ENCODE peak calls at places on chromosomes 16 and 17, in six cellular contexts. H, T, A, M, S and Y are unnamed samples.
A peak's percentile ranks its signal among the peaks of the same experiment; 100 is the strongest.

GRCh38 chr17:43471801-43472200 is 12.0 kb upstream of the DHX8 start:
- DNase-seq in H (no peak), T (peak; percentile 42), A (no peak), M (no peak), S (no peak), Y (no peak)

GRCh38 chr17:77174928-77175720 is 34.4 kb downstream of the SEC14L1 start:
- DNase-seq in H (no peak), T (no peak), A (no peak), M (no peak), S (no peak), Y (no peak)

GRCh38 chr17:71521724-71522123 is 599.1 kb upstream of the SOX9 start:
- DNase-seq in H (no peak), T (no peak), A (no peak), M (no peak), S (no peak), Y (no peak)

GRCh38 chr16:17743578-17743977 is 272.8 kb upstream of the XYLT1 start:
- DNase-seq in H (peak; percentile 40), T (no peak), A (no peak), M (no peak), S (no peak), Y (no peak)

GRCh38 chr16:87161822-87162676 is 155.1 kb downstream of the C16orf95 start:
- DNase-seq in H (no peak), T (no peak), A (no peak), M (no peak), S (no peak), Y (no peak)

GRCh38 chr17:4520881-4521600 is 22.4 kb downstream of the SPNS2 start:
- DNase-seq in H (no peak), T (peak; percentile 54), A (peak; percentile 80), M (no peak), S (no peak), Y (no peak)

GRCh38 chr16:85554114-85554790 is 58.9 kb upstream of the GSE1 start:
- DNase-seq in H (no peak), T (peak; percentile 80), A (peak; percentile 89), M (peak; percentile 78), S (no peak), Y (peak; percentile 86)

GRCh38 chr17:7014995-7015586 is 2.7 kb downstream of the RNASEK start:
- DNase-seq in H (no peak), T (peak; percentile 66), A (no peak), M (peak; percentile 29), S (no peak), Y (peak; percentile 93)

GRCh38 chr16:77946834-77947233 is 75.5 kb upstream of the CLEC3A start:
- DNase-seq in H (no peak), T (peak; percentile 14), A (no peak), M (no peak), S (no peak), Y (no peak)

GRCh38 chr16:1283996-1284592 is 25.3 kb upstream of the UBE2I start:
- DNase-seq in H (peak; percentile 69), T (no peak), A (no peak), M (no peak), S (no peak), Y (no peak)

GRCh38 chr16:69595127-69596036 is 29.6 kb downstream of the NFAT5 start:
- DNase-seq in H (no peak), T (peak; percentile 76), A (no peak), M (no peak), S (no peak), Y (no peak)

GRCh38 chr16:12517310-12517694 is 286.4 kb downstream of the CPPED1 start:
- DNase-seq in H (no peak), T (no peak), A (no peak), M (no peak), S (no peak), Y (no peak)

GRCh38 chr16:74465281-74465680 is 44.0 kb upstream of the CLEC18B start:
- DNase-seq in H (no peak), T (no peak), A (no peak), M (no peak), S (no peak), Y (no peak)

GRCh38 chr17:15468142-15468541 is 721 bp upstream of the CDRT4 start:
- DNase-seq in H (no peak), T (no peak), A (no peak), M (no peak), S (no peak), Y (no peak)

GRCh38 chr17:12790806-12791148 is 1.5 kb downstream of the ARHGAP44 start:
- DNase-seq in H (no peak), T (no peak), A (peak; percentile 56), M (no peak), S (peak; percentile 10), Y (no peak)

GRCh38 chr17:11853321-11854151 is 143.7 kb downstream of the ZNF18 start:
- DNase-seq in H (peak; percentile 5), T (no peak), A (no peak), M (peak; percentile 20), S (no peak), Y (no peak)

GRCh38 chr16:88926374-88926990 is 50.5 kb downstream of the CBFA2T3 start:
- DNase-seq in H (peak; percentile 72), T (no peak), A (no peak), M (no peak), S (no peak), Y (no peak)

GRCh38 chr16:22424161-22424937 is 49.9 kb upstream of the CDR2 start:
- DNase-seq in H (peak; percentile 32), T (no peak), A (no peak), M (peak; percentile 26), S (no peak), Y (peak; percentile 86)

GRCh38 chr17:59373879-59374495 is 42.5 kb downstream of the YPEL2 start:
- DNase-seq in H (no peak), T (peak; percentile 62), A (no peak), M (peak; percentile 76), S (no peak), Y (no peak)

GRCh38 chr17:18999911-19000310 is 4.7 kb downstream of the FAM83G start:
- DNase-seq in H (no peak), T (no peak), A (no peak), M (no peak), S (no peak), Y (no peak)

GRCh38 chr16:30566531-30566930 is 5.0 kb downstream of the ZNF688 start:
- DNase-seq in H (no peak), T (no peak), A (no peak), M (no peak), S (no peak), Y (no peak)

GRCh38 chr17:44777394-44778348 is 18.9 kb downstream of the ADAM11 start:
- DNase-seq in H (no peak), T (no peak), A (no peak), M (no peak), S (no peak), Y (no peak)

GRCh38 chr17:76121932-76122383 is 18.4 kb upstream of the EXOC7 start:
- DNase-seq in H (peak; percentile 85), T (no peak), A (no peak), M (no peak), S (peak; percentile 54), Y (no peak)

GRCh38 chr16:75591001-75591852 is 25.0 kb downstream of the GABARAPL2 start:
- DNase-seq in H (no peak), T (peak; percentile 84), A (peak; percentile 57), M (no peak), S (no peak), Y (peak; percentile 61)

GRCh38 chr17:9987779-9988585 is 82.9 kb upstream of the RCVRN start:
- DNase-seq in H (no peak), T (peak; percentile 21), A (no peak), M (no peak), S (peak; percentile 60), Y (no peak)

GRCh38 chr17:76480676-76481075 is 13.3 kb downstream of the AANAT start:
- DNase-seq in H (no peak), T (no peak), A (no peak), M (no peak), S (no peak), Y (no peak)

GRCh38 chr17:327971-328370 is 24.6 kb downstream of the RPH3AL start:
- DNase-seq in H (no peak), T (no peak), A (no peak), M (no peak), S (no peak), Y (no peak)

GRCh38 chr16:23699100-23699499 is 13.9 kb downstream of the ERN2 start:
- DNase-seq in H (no peak), T (no peak), A (no peak), M (no peak), S (no peak), Y (no peak)

GRCh38 chr16:48365601-48366164 is 19.5 kb downstream of the SIAH1 start:
- DNase-seq in H (peak; percentile 97), T (peak; percentile 80), A (peak; percentile 94), M (peak; percentile 89), S (peak; percentile 94), Y (peak; percentile 90)
- TF ChIP-seq CTCF in H (no peak), T (no peak), A (no peak), M (no peak), S (no peak), Y (no peak)

DNA sequence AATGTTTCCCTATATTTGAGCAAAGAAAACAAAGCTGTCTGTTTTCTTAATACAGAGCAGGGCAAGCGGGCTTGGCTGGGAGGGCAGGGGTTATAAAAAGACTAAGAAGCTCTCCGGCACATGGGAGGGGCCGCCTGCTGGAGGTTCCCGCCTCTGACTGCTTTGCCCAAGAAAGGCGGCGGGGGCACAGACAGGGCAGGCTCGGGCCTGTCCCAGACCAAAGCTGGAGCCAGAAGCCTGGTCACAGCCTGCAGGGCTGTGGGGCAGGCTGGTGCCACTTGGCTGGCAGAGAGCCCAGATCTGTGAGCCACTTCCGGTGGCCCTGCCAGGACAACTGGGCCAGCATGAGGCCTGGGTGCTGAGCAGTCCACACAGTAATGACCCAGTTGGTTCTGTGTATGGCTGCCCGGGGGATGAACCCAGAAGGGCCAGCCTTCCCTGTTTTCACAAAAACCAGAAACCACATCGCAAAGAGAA is 89.4 kb downstream of the LITAF start:
- DNase-seq in H (peak; percentile 88), T (peak; percentile 56), A (peak; percentile 88), M (peak; percentile 85), S (peak; percentile 50), Y (peak; percentile 89)
- TF ChIP-seq CTCF in H (no peak), T (peak; percentile 5), A (no peak), M (no peak), S (no peak), Y (no peak)

DNA sequence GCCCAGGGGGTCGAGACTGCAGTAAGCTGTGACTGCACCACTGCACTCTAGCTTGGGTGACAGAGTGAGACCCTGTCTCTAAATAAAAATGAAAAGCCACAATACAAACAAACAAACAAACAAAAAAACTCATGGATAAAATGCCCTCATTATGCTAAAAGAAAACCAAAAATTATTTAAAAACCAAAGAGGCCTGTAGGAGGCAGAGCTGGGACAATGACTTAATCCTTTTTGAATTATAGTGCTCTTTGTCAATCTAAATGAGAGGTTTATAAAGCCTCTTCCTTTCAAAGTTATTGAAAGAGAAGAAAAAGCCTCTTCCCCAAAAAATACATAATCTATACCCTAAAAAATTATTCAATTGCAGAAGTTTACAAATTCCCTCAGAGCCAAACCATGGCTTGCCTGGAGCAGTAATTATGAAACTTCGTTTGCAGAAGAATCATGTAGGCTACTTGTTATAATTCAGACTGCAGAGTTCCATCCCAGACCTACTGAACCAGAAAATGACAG is 18.5 kb downstream of the CRLF3 start:
- DNase-seq in H (no peak), T (no peak), A (no peak), M (no peak), S (no peak), Y (no peak)
- TF ChIP-seq CTCF in H (peak; percentile 17), T (peak; percentile 16), A (no peak), M (no peak), S (no peak), Y (no peak)

DNA sequence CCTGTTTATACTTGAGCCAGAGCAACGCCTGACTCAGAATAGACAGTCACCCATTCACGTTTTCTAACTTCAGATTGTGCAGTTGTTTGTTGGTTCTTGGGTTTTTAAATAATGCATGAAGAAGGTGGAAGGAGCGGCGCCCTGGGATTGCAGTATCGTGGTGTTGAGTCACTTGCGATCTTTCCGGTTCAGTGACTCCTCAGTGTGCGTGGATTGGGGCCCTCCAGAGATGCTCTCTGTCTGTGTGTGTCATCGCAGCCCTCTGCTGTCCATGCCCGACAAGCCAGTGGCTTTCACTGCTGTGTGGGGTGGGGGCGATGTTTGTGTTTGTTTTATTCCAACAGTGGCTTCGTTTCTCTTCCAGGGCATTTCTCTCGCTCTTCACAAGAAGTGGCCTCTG is 134.0 kb downstream of the RPTOR start:
- DNase-seq in H (no peak), T (peak; percentile 91), A (no peak), M (no peak), S (no peak), Y (no peak)
- TF ChIP-seq CTCF in H (no peak), T (peak; percentile 35), A (no peak), M (no peak), S (no peak), Y (no peak)